ENCODE peak calls at places on chromosomes 3 and 15, in five cellular contexts. A is adipocyte; F is esophagus muscularis mucosa; X is CD8-positive, alpha-beta T cell; S is ascending aorta. G is an unnamed sample.

GRCh38 chr15:75054172-75054897 is 30.9 kb downstream of the PPCDC start:
- DNase-seq in A (no peak), F (no peak), X (no peak), S (no peak), G (no peak)

GRCh38 chr3:55486101-55486856 is 827 bp downstream of the WNT5A start:
- DNase-seq in A (peak; percentile 75), F (no peak), X (no peak), S (no peak), G (no peak)

GRCh38 chr3:188937389-188937788 is 234.4 kb upstream of the TPRG1 start:
- DNase-seq in A (no peak), F (no peak), X (no peak), S (no peak), G (no peak)

GRCh38 chr3:173411288-173412064 is 13.9 kb downstream of the NLGN1 start:
- DNase-seq in A (peak; percentile 75), F (no peak), X (no peak), S (no peak), G (no peak)

GRCh38 chr3:81443948-81444347 is 317.5 kb downstream of the GBE1 start:
- DNase-seq in A (peak; percentile 85), F (no peak), X (no peak), S (no peak), G (no peak)

GRCh38 chr3:62203561-62203960 is 169.8 kb downstream of the FEZF2 start:
- DNase-seq in A (no peak), F (no peak), X (no peak), S (no peak), G (no peak)

GRCh38 chr15:23446215-23447106 is 582 bp downstream of the GOLGA6L2 start:
- DNase-seq in A (no peak), F (no peak), X (no peak), S (no peak), G (no peak)

GRCh38 chr3:6825527-6825926 is 35.4 kb upstream of the GRM7 start:
- DNase-seq in A (no peak), F (no peak), X (no peak), S (no peak), G (no peak)

GRCh38 chr3:52845691-52846426 is 11.0 kb upstream of the MUSTN1 start:
- DNase-seq in A (no peak), F (no peak), X (peak; percentile 34), S (no peak), G (no peak)

GRCh38 chr3:51621091-51621892 is 49.8 kb upstream of the TEX264 start:
- DNase-seq in A (peak; percentile 70), F (no peak), X (no peak), S (no peak), G (no peak)

DNA sequence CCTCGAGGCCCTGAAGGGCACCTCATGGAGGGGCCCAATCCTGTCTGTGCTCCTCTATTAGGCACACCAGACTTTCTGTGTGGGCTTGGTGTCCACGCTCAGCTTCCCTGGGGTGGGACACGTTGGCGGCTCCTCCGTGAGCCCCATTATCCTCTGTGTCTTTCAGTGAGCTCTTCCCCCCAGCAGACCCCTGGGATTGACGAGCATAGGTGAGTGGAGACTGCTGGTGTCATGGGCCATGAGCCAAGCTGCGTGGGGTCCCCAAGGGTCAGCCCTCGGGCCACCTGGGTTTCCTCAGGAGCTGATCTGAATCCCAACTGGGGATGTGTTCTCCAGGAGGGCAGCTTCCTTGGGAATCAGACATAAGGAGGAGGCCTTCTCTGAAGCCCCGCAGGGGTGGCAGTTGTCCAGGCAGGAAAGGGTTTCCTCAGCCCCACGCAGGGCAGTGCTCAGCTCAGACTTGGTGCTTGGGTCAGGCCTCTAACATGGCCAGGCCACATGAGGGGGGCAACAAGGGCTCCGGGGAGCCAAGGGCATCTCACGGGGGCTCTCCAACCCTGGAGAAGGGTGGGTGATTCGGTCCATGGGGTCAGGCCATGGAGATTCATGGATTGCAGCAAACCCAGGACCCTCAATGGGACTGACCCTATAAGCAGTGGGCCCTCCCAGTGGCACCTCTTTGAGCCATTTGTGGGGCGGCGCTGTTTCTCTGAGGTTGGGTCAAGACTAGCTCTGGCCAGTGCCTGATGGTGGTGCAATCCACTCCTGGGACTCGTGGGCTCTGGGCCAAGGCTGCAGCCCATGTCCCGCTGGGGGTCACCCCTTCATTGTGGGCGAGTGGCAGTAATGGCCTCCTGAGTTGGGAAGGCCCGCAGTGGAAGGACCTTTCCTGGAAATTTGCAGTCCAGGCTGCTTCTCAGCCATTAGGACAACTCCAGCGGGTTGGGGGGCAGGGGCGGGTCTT is 222.5 kb downstream of the SNRPN start:
- DNase-seq in A (no peak), F (no peak), X (peak; percentile 9), S (no peak), G (no peak)
- H3K9me3 ChIP-seq in A (peaks cover 15% of the 10 kb centered on the region), F (peaks cover 85% of the 10 kb centered on the region), X (no peaks in the 10 kb centered on the region), S (peaks cover 31% of the 10 kb centered on the region), G (no peaks in the 10 kb centered on the region)

GRCh38 chr3:44712455-44713075 is at the start of gene ZNF502:
- DNase-seq in A (peak; percentile 90), F (peak; percentile 95), X (peak; percentile 73), S (peak; percentile 21), G (peak; percentile 10)
- H3K9me3 ChIP-seq in A (peaks cover 51% of the 10 kb centered on the region), F (peaks cover 34% of the 10 kb centered on the region), X (peaks cover 17% of the 10 kb centered on the region), S (peaks cover 36% of the 10 kb centered on the region), G (no peaks in the 10 kb centered on the region)

GRCh38 chr3:44501971-44502370 is 24.5 kb upstream of the ZNF445 start:
- DNase-seq in A (no peak), F (no peak), X (no peak), S (no peak), G (no peak)

GRCh38 chr3:44504566-44504965 is 27.1 kb upstream of the ZNF445 start:
- DNase-seq in A (no peak), F (no peak), X (no peak), S (no peak), G (no peak)

GRCh38 chr3:44495636-44496415 is 18.4 kb upstream of the ZNF445 start:
- DNase-seq in A (no peak), F (no peak), X (no peak), S (no peak), G (no peak)

DNA sequence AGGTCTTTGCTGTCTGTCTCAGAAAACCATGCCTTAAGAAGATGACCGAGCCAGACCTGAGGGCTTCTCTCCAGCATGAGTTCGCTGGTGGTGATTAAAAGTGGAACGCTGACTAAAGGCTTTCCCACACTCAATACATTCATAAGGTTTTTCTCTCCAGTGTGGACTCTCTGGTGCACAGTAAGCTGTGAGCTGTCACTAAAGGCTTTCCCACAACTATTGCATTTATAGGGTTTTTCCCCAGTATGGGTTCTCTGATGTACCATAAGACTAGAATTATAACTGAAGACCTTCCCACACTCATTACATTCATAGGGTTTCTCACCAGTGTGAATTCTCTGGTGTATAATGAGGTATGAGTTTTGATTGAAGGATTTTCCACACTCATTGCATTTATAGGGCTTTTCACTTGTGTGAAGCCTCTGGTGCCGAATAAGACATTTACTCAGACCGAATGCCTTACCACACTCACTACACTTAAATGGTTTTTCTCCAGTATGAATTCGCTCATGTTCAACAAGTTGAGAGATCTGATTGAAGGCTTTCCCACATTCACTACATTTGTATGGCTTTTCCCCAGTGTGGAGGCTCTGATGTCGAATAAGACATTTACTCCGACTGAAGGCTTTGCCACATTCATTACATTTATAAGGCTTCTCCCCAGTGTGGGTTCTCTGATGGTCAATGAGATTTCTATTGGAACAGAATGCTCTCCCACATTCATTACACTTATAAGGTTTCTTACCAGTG is 21.9 kb upstream of the ZNF445 start:
- DNase-seq in A (no peak), F (no peak), X (no peak), S (no peak), G (no peak)
- H3K9me3 ChIP-seq in A (peaks cover 56% of the 10 kb centered on the region), F (peaks cover 21% of the 10 kb centered on the region), X (peaks cover 34% of the 10 kb centered on the region), S (peaks cover 90% of the 10 kb centered on the region), G (peaks cover 10% of the 10 kb centered on the region)

DNA sequence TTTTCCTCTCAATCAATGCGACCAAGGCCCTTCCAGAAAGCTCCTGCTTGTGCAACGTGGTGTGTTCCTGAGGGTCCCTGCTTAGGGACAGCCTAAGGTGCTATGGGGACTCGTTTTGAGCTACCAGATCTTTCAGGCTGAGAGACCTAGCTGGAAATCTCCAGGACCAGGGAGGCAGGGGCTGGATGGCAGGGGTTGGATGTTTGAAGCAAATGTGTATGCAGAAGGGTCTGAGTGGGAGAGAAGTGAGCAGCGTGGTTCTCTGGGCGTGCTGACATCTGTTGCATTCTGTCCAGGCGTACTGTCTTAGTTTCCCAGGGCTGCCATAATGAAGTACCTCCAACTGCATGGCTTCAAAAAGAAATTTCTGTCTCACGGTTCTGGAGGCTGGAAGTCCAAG is 31.7 kb upstream of the SLCO2A1 start:
- DNase-seq in A (no peak), F (no peak), X (no peak), S (no peak), G (no peak)
- H3K9me3 ChIP-seq in A (no peaks in the 10 kb centered on the region), F (no peaks in the 10 kb centered on the region), X (no peaks in the 10 kb centered on the region), S (no peaks in the 10 kb centered on the region), G (no peaks in the 10 kb centered on the region)

GRCh38 chr15:79916424-79916823 is 19.6 kb upstream of the MTHFS start:
- DNase-seq in A (no peak), F (no peak), X (no peak), S (no peak), G (no peak)
- H3K9me3 ChIP-seq in A (peaks cover 70% of the 10 kb centered on the region), F (peaks cover 70% of the 10 kb centered on the region), X (peaks cover 41% of the 10 kb centered on the region), S (peaks cover 77% of the 10 kb centered on the region), G (peaks cover 18% of the 10 kb centered on the region)

DNA sequence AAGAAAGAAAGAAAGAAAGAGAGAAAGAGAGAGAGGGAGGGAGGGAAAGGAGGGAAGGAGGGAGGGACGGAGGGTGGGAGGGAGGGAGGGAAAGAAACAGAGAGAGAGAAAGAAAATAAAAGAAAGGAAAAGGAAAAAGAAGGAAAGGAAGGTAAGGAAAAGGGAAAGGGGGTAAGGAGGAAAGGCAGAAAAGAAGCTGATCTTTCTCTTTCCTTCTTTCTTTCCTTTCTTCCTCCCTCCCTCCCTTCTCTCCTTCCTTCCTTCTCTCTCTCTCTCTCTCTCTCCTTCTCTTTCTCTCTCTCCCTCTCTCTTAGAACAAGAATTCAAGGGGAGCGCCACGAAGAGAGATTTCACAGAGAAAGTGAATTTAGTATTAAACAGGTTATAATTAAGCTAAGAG is 25.8 kb upstream of the TMCC1 start:
- DNase-seq in A (no peak), F (no peak), X (no peak), S (no peak), G (no peak)
- H3K9me3 ChIP-seq in A (peaks cover 58% of the 10 kb centered on the region), F (peaks cover 44% of the 10 kb centered on the region), X (peaks cover 24% of the 10 kb centered on the region), S (peaks cover 33% of the 10 kb centered on the region), G (peaks cover 8% of the 10 kb centered on the region)

G was measured in T-helper 17 cell.